ENCODE peak calls at places on chromosomes 12 and 14, in eight cellular contexts. K is progenitor cell of endocrine pancreas, S is bronchial epithelial cell, R is vagina, M is right lobe of liver, P is psoas muscle, F is MM.1S, Z is brain microvascular endothelial cell. I is an unnamed sample.

GRCh38 chr14:93036652-93037341 is 78.9 kb downstream of the ITPK1 start:
- DNase-seq in K (no peak), S (no peak), R (no peak), M (no peak), P (no peak), F (no peak), Z (no peak), I (no peak)

GRCh38 chr12:32051511-32052299 is 54.9 kb upstream of the BICD1 start:
- DNase-seq in K (no peak), S (peak), R (no peak), M (no peak), P (no peak), F (no peak), Z (peak), I (no peak)

GRCh38 chr14:58048219-58048618 is 103.8 kb downstream of the ARMH4 start:
- DNase-seq in K (no peak), S (no peak), R (no peak), M (no peak), P (no peak), F (no peak), Z (no peak), I (no peak)

GRCh38 chr12:67784831-67785230 is 136.3 kb downstream of the DYRK2 start:
- DNase-seq in K (no peak), S (no peak), R (no peak), M (no peak), P (no peak), F (peak), Z (no peak), I (no peak)

GRCh38 chr12:20805921-20806320 is 4.6 kb upstream of the SLCO1B3 start:
- DNase-seq in K (no peak), S (no peak), R (no peak), M (no peak), P (no peak), F (no peak), Z (no peak), I (no peak)

GRCh38 chr14:23557521-23557920 is 1.4 kb downstream of the THTPA start:
- DNase-seq in K (no peak), S (no peak), R (no peak), M (no peak), P (no peak), F (no peak), Z (no peak), I (no peak)

GRCh38 chr12:1176191-1176590 is 185.2 kb downstream of the ERC1 start:
- DNase-seq in K (no peak), S (no peak), R (no peak), M (no peak), P (no peak), F (no peak), Z (no peak), I (no peak)

GRCh38 chr12:74317078-74317581 is 220.5 kb upstream of the ATXN7L3B start:
- DNase-seq in K (no peak), S (peak), R (no peak), M (no peak), P (no peak), F (peak), Z (peak), I (no peak)

GRCh38 chr12:83971781-83972180 is 940.8 kb downstream of the SLC6A15 start:
- DNase-seq in K (no peak), S (no peak), R (no peak), M (no peak), P (no peak), F (no peak), Z (no peak), I (no peak)

GRCh38 chr14:76918176-76918750 is 92.1 kb downstream of the LRRC74A start:
- DNase-seq in K (no peak), S (no peak), R (no peak), M (peak), P (peak), F (no peak), Z (peak), I (no peak)

GRCh38 chr12:34604631-34605509 is 582.6 kb downstream of the ALG10 start:
- DNase-seq in K (peak), S (no peak), R (peak), M (no peak), P (no peak), F (no peak), Z (no peak), I (peak)

GRCh38 chr14:30656190-30656632 is 34.1 kb downstream of the SCFD1 start:
- DNase-seq in K (no peak), S (peak), R (no peak), M (no peak), P (no peak), F (peak), Z (peak), I (no peak)

GRCh38 chr12:132946507-132946820 is 9.6 kb downstream of the ZNF605 start:
- DNase-seq in K (no peak), S (no peak), R (no peak), M (no peak), P (no peak), F (no peak), Z (no peak), I (no peak)

GRCh38 chr12:132948146-132949066 is 7.7 kb downstream of the ZNF605 start:
- DNase-seq in K (no peak), S (no peak), R (no peak), M (no peak), P (no peak), F (no peak), Z (no peak), I (no peak)

GRCh38 chr12:132949936-132950837 is 5.9 kb downstream of the ZNF605 start:
- DNase-seq in K (no peak), S (no peak), R (no peak), M (no peak), P (no peak), F (no peak), Z (no peak), I (no peak)

GRCh38 chr12:132942611-132943010 is 13.5 kb downstream of the ZNF605 start:
- DNase-seq in K (no peak), S (no peak), R (no peak), M (no peak), P (no peak), F (no peak), Z (no peak), I (no peak)

DNA sequence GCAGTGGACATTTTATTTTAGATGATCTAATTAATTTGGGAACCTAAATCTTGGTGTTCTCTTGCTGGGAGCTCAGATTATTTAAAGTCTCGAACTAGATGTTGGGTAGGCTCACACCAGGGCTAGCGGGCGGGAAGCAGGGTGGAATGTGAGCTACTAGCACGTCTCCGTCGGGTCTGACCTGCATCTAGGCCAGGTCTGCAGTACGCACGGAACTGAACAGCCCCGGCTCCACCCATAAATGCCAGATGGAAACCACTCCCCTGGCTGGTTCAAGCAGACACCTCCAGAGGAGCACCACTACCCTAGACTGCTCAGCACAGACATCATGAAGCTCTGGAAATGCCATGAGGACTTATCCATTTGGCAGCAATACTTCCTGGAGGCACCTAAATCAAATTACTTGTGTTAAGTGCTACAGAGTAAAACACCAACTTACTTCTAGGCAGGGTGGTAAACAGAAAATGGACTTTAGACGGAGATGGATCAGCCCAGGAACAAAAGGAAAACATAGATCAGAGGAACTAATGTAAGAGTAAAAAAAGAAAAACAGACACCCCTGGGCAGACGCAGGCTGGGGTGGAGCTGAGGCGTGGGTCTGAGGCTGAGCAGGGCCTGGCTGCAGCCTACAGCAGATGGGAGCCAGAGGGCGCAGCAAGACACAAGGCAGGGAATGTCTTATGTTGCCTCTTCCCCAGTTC is 10.2 kb downstream of the ZNF605 start:
- DNase-seq in K (no peak), S (no peak), R (no peak), M (no peak), P (no peak), F (no peak), Z (no peak), I (no peak)
- TF ChIP-seq CTCF in K (no peak), S (no peak), R (no peak), M (no peak), P (no peak), F (no peak), Z (no peak), I (no peak)

DNA sequence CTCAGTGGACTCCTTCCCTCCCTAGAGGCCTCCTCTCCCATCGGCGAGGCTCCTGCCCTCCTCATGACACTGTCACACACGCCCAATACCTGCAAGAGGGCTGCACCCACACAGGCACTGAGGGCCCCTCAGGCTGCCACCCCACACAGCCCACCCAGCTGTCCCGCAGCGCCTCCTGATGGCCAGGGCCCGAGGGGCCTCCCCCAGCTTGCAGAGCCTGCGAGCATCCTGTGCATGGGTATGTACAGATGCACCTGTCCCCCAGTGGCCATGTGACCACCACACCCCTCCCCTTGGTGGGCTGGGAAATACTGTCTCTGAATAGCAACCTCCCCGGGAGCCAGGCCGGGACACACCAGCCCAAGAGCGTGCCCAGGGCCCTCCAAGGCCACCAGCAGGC is 19.0 kb upstream of the NUDT14 start:
- DNase-seq in K (no peak), S (no peak), R (no peak), M (no peak), P (no peak), F (no peak), Z (no peak), I (no peak)
- TF ChIP-seq CTCF in K (no peak), S (no peak), R (no peak), M (no peak), P (no peak), F (no peak), Z (peak), I (no peak)

DNA sequence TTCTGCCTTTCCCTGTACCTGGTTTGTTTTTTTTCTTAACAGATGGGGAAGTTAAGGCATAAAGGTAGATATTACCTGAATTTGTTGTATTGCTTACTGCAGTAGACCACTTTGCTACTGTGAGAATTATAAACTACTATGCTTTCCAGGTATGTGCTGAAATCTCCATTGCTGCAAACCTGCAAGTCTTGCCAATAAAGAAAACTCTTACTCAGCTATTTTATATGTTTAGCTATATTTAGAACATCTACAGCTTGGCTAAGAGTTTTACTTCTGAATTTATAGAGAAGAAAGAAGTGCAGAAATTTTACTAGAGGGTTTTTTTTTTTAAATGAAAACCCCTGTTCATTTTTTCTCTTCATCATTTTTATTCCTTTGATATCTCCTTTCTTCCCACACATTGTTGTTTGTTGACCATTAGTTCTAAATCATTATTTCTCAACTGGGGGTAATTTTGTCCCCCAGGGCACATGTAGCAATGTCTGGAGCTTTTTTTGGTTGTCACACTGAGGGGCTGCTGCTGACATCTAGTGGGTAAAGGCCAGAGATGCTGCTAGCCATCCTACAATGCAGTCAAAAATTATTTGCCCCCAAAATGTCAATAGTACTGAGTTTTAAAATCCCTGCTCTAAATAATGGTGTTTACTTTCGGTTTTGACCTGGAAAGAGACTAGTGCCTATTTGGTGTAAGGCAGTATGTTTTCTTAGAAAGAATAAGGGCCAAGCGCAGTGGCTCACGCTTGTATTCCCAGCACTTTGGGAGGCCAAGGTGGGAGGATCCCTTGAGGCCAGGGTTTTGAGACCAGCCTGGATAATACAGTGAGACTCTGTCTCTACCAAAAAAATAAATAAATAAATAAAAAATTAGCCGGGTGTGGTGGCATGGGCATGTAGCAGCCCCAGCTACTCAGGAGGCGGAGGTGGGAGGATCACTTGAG is 48.6 kb downstream of the PCNX1 start:
- DNase-seq in K (no peak), S (peak), R (no peak), M (no peak), P (no peak), F (peak), Z (peak), I (no peak)
- TF ChIP-seq CTCF in K (peak), S (peak), R (no peak), M (peak), P (peak), F (peak), Z (peak), I (peak)

GRCh38 chr14:83217492-83217891 is 1683.8 kb upstream of the SEL1L start:
- DNase-seq in K (no peak), S (peak), R (no peak), M (no peak), P (no peak), F (no peak), Z (peak), I (no peak)
- TF ChIP-seq CTCF in K (no peak), S (peak), R (no peak), M (no peak), P (no peak), F (no peak), Z (no peak), I (no peak)

GRCh38 chr14:68994056-68994455 is 15.0 kb upstream of the ACTN1 start:
- DNase-seq in K (no peak), S (no peak), R (no peak), M (no peak), P (no peak), F (no peak), Z (no peak), I (no peak)

GRCh38 chr14:68995731-68996130 is 16.6 kb upstream of the ACTN1 start:
- DNase-seq in K (no peak), S (no peak), R (no peak), M (no peak), P (no peak), F (no peak), Z (no peak), I (no peak)

GRCh38 chr14:69001375-69001774 is 22.3 kb upstream of the ACTN1 start:
- DNase-seq in K (no peak), S (no peak), R (no peak), M (no peak), P (no peak), F (no peak), Z (no peak), I (no peak)

GRCh38 chr14:69002069-69002468 is 23.0 kb upstream of the ACTN1 start:
- DNase-seq in K (no peak), S (peak), R (no peak), M (peak), P (no peak), F (no peak), Z (no peak), I (no peak)

DNA sequence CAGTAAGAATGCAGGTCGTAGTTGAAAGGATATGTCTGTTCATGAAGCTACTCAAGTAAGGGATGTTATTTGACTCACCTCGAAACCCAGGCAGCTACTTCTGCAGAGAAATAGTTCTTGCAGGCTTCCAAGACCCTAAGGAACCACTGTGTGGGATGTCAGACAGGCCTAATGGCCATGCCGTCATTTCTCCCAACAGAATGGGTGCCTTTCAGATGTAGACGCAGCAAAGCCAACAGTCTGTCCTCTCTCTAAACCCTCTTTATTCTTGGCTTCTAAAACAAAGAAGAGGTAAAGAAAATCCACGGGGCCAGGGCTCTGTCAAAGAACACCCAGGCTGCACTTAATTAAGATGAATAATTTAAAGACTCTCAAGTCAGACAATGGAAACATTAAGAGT is 19.0 kb upstream of the ACTN1 start:
- DNase-seq in K (no peak), S (no peak), R (no peak), M (no peak), P (no peak), F (no peak), Z (no peak), I (no peak)
- TF ChIP-seq CTCF in K (no peak), S (no peak), R (no peak), M (no peak), P (no peak), F (no peak), Z (no peak), I (no peak)

GRCh38 chr12:57518920-57519757 is 1.2 kb downstream of the DDIT3 start:
- DNase-seq in K (no peak), S (peak), R (no peak), M (peak), P (peak), F (peak), Z (peak), I (no peak)

GRCh38 chr12:57518176-57518919 is 2.0 kb downstream of the DDIT3 start:
- DNase-seq in K (no peak), S (no peak), R (no peak), M (no peak), P (no peak), F (no peak), Z (no peak), I (no peak)

GRCh38 chr12:57521475-57522018 is 1.1 kb upstream of the MBD6 start:
- DNase-seq in K (no peak), S (peak), R (no peak), M (peak), P (peak), F (peak), Z (no peak), I (no peak)

GRCh38 chr12:57520008-57520726 is at the start of gene DDIT3:
- DNase-seq in K (peak), S (peak), R (no peak), M (peak), P (peak), F (peak), Z (peak), I (peak)

DNA sequence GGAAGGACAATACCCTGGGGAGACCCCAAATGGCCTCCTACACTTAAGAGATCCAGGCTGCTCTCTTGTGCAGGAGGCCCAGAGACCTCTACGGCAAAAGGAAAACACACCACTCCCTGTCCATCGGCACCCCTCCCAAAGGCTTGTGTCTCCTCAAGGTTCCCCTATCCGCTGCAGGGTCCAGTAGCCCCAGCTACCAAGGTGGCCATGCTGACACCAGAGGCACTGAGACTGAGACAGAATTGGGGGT is 631 bp downstream of the DDIT3 start:
- DNase-seq in K (no peak), S (peak), R (no peak), M (no peak), P (no peak), F (no peak), Z (no peak), I (no peak)
- TF ChIP-seq CTCF in K (no peak), S (no peak), R (no peak), M (no peak), P (no peak), F (no peak), Z (no peak), I (no peak)

GRCh38 chr12:115405471-115405860 is 721.5 kb upstream of the TBX3 start:
- DNase-seq in K (no peak), S (no peak), R (no peak), M (no peak), P (no peak), F (no peak), Z (no peak), I (no peak)
- TF ChIP-seq CTCF in K (no peak), S (no peak), R (no peak), M (no peak), P (no peak), F (no peak), Z (no peak), I (no peak)

GRCh38 chr12:3316776-3317480 is 174.1 kb upstream of the PRMT8 start:
- DNase-seq in K (no peak), S (no peak), R (no peak), M (no peak), P (no peak), F (no peak), Z (no peak), I (no peak)

GRCh38 chr12:3313066-3313465 is 177.9 kb upstream of the PRMT8 start:
- DNase-seq in K (no peak), S (peak), R (no peak), M (no peak), P (peak), F (no peak), Z (peak), I (no peak)

GRCh38 chr12:3315201-3315661 is 175.8 kb upstream of the PRMT8 start:
- DNase-seq in K (no peak), S (peak), R (no peak), M (no peak), P (peak), F (no peak), Z (no peak), I (no peak)

GRCh38 chr12:3313655-3314305 is 177.2 kb upstream of the PRMT8 start:
- DNase-seq in K (no peak), S (no peak), R (no peak), M (no peak), P (no peak), F (peak), Z (no peak), I (no peak)

DNA sequence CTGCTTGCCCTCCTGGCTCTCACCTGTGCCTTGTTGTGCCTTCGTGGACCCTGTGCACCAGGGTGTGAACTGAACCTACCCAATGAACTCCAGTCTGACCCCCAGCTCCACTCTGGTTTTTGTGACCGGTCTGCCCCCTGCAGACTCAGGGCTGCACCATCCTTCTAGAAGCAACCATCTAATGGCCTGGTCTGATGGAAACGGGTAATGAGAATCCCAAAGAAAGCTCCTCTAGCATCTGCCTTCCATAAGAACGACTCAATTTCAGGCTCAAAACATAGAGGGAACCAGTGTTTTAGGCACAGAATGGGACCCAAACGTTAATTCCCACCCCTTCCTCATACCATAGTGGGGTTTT is 176.7 kb upstream of the PRMT8 start:
- DNase-seq in K (no peak), S (no peak), R (no peak), M (no peak), P (no peak), F (no peak), Z (no peak), I (no peak)
- TF ChIP-seq CTCF in K (no peak), S (no peak), R (no peak), M (no peak), P (no peak), F (no peak), Z (peak), I (no peak)

GRCh38 chr14:69014829-69015259 is 35.7 kb upstream of the ACTN1 start:
- DNase-seq in K (no peak), S (peak), R (no peak), M (no peak), P (no peak), F (no peak), Z (peak), I (no peak)
- TF ChIP-seq CTCF in K (no peak), S (no peak), R (no peak), M (no peak), P (no peak), F (no peak), Z (no peak), I (no peak)